ENCODE peak calls at places on chromosomes 1 and 21, in seven cellular contexts. M is A549, X is fibroblast of lung, P is K562, W is mammary epithelial cell, K is hepatocyte, J is neural progenitor cell. A is an unnamed sample.

GRCh38 chr1:54254055-54254454 is 54.1 kb downstream of the MRPL37 start:
- DNase-seq in M (no peak), X (no peak), P (no peak), W (peak; percentile 25), K (no peak), J (no peak), A (no peak)

GRCh38 chr1:116678732-116679090 is 11.2 kb upstream of the IGSF3 start:
- DNase-seq in M (no peak), X (no peak), P (no peak), W (no peak), K (no peak), J (no peak), A (no peak)

GRCh38 chr1:98027044-98027443 is 106.2 kb upstream of the DPYD start:
- DNase-seq in M (no peak), X (no peak), P (no peak), W (no peak), K (no peak), J (no peak), A (no peak)

GRCh38 chr1:23745515-23745914 is 2.2 kb downstream of the ELOA start:
- DNase-seq in M (peak; percentile 74), X (peak; percentile 58), P (peak; percentile 64), W (peak; percentile 36), K (peak; percentile 40), J (peak; percentile 15), A (peak; percentile 75)

GRCh38 chr1:38444311-38444710 is 397.7 kb upstream of the POU3F1 start:
- DNase-seq in M (no peak), X (no peak), P (no peak), W (peak; percentile 45), K (no peak), J (peak; percentile 57), A (no peak)

GRCh38 chr1:155834296-155834926 is 22.6 kb downstream of the GON4L start:
- DNase-seq in M (no peak), X (peak; percentile 21), P (peak; percentile 83), W (peak; percentile 11), K (no peak), J (peak; percentile 70), A (no peak)

GRCh38 chr1:217134857-217135568 is 411.8 kb upstream of the ESRRG start:
- DNase-seq in M (no peak), X (peak; percentile 26), P (no peak), W (peak; percentile 38), K (peak; percentile 16), J (peak; percentile 65), A (no peak)

GRCh38 chr1:22328331-22329170 is 123.1 kb upstream of the ZBTB40 start:
- DNase-seq in M (no peak), X (no peak), P (no peak), W (no peak), K (no peak), J (no peak), A (no peak)

GRCh38 chr1:23177438-23178380 is 9.1 kb upstream of the LUZP1 start:
- DNase-seq in M (no peak), X (peak; percentile 70), P (peak; percentile 84), W (peak; percentile 69), K (peak; percentile 89), J (peak; percentile 91), A (peak; percentile 90)

GRCh38 chr1:70090875-70091274 is 114.5 kb downstream of the LRRC40 start:
- DNase-seq in M (no peak), X (peak; percentile 54), P (no peak), W (peak; percentile 68), K (no peak), J (no peak), A (no peak)

GRCh38 chr1:219963432-219963831 is 35.1 kb upstream of the SLC30A10 start:
- DNase-seq in M (no peak), X (no peak), P (no peak), W (no peak), K (peak; percentile 13), J (no peak), A (no peak)

GRCh38 chr1:167121375-167122120 is 27.7 kb downstream of the STYXL2 start:
- DNase-seq in M (peak; percentile 58), X (peak; percentile 19), P (no peak), W (peak; percentile 32), K (peak; percentile 64), J (peak; percentile 67), A (no peak)

GRCh38 chr1:248838357-248839167 is 538 bp downstream of the ZNF672 start:
- DNase-seq in M (peak; percentile 71), X (peak; percentile 85), P (peak; percentile 85), W (peak; percentile 89), K (peak; percentile 94), J (peak; percentile 96), A (peak; percentile 93)

GRCh38 chr1:28449904-28450303 is 55.9 kb upstream of the RCC1 start:
- DNase-seq in M (no peak), X (no peak), P (peak; percentile 85), W (peak; percentile 96), K (no peak), J (no peak), A (peak; percentile 10)

GRCh38 chr1:244757091-244757939 is 78.1 kb upstream of the COX20 start:
- DNase-seq in M (no peak), X (peak; percentile 67), P (no peak), W (no peak), K (no peak), J (no peak), A (no peak)

GRCh38 chr21:43645987-43646386 is 13.3 kb downstream of the HSF2BP start:
- DNase-seq in M (no peak), X (no peak), P (no peak), W (no peak), K (no peak), J (no peak), A (no peak)

GRCh38 chr1:42420911-42421585 is 34.8 kb downstream of the ZMYND12 start:
- DNase-seq in M (no peak), X (peak; percentile 93), P (no peak), W (peak; percentile 40), K (peak; percentile 82), J (peak; percentile 22), A (no peak)

GRCh38 chr1:152029144-152029936 is 7.5 kb downstream of the S100A11 start:
- DNase-seq in M (no peak), X (peak; percentile 50), P (no peak), W (peak; percentile 77), K (no peak), J (no peak), A (peak; percentile 15)

GRCh38 chr21:14846619-14847018 is 218.2 kb downstream of the NRIP1 start:
- DNase-seq in M (no peak), X (no peak), P (no peak), W (no peak), K (no peak), J (no peak), A (no peak)

GRCh38 chr1:153749408-153750005 is 21.7 kb downstream of the INTS3 start:
- DNase-seq in M (peak; percentile 92), X (peak; percentile 83), P (peak; percentile 80), W (peak; percentile 62), K (peak; percentile 91), J (peak; percentile 91), A (peak; percentile 82)

GRCh38 chr1:19892628-19893168 is 10.5 kb downstream of the OTUD3 start:
- DNase-seq in M (no peak), X (peak; percentile 9), P (no peak), W (no peak), K (no peak), J (no peak), A (no peak)

GRCh38 chr1:116290085-116290670 is 82.9 kb upstream of the ATP1A1 start:
- DNase-seq in M (no peak), X (no peak), P (no peak), W (peak; percentile 93), K (no peak), J (no peak), A (no peak)

GRCh38 chr1:155130272-155131006 is 2.8 kb downstream of the EFNA1 start:
- DNase-seq in M (no peak), X (no peak), P (no peak), W (no peak), K (peak; percentile 55), J (no peak), A (no peak)

GRCh38 chr1:56142301-56142700 is 437.1 kb downstream of the PLPP3 start:
- DNase-seq in M (no peak), X (no peak), P (no peak), W (no peak), K (peak; percentile 55), J (no peak), A (no peak)
- H3K4me2 ChIP-seq in M (no peak overlapping the region), X (no peak overlapping the region), P (no peak overlapping the region), W (no peak overlapping the region), K (no peak overlapping the region), J (no peak overlapping the region), A (no peak overlapping the region)

GRCh38 chr1:202283379-202283844 is 58.3 kb downstream of the UBE2T start:
- DNase-seq in M (peak; percentile 28), X (peak; percentile 58), P (no peak), W (peak; percentile 87), K (peak; percentile 57), J (no peak), A (peak; percentile 47)
- H3K4me2 ChIP-seq in M (peak overlapping the region; percentile 62), X (peak overlapping the region; percentile 25), P (no peak overlapping the region), W (peak overlapping the region; percentile 32), K (no peak overlapping the region), J (no peak overlapping the region), A (peak overlapping the region; percentile 12)

GRCh38 chr1:99657213-99658030 is 11.5 kb downstream of the PALMD start:
- DNase-seq in M (no peak), X (no peak), P (no peak), W (peak; percentile 73), K (peak; percentile 19), J (no peak), A (no peak)

GRCh38 chr1:99650773-99651437 is 5.0 kb downstream of the PALMD start:
- DNase-seq in M (no peak), X (no peak), P (no peak), W (peak; percentile 76), K (no peak), J (peak; percentile 28), A (no peak)

GRCh38 chr1:99650021-99650420 is 4.1 kb downstream of the PALMD start:
- DNase-seq in M (no peak), X (no peak), P (no peak), W (peak; percentile 39), K (no peak), J (no peak), A (no peak)

GRCh38 chr1:99656701-99657100 is 10.8 kb downstream of the PALMD start:
- DNase-seq in M (no peak), X (no peak), P (no peak), W (no peak), K (no peak), J (no peak), A (no peak)

DNA sequence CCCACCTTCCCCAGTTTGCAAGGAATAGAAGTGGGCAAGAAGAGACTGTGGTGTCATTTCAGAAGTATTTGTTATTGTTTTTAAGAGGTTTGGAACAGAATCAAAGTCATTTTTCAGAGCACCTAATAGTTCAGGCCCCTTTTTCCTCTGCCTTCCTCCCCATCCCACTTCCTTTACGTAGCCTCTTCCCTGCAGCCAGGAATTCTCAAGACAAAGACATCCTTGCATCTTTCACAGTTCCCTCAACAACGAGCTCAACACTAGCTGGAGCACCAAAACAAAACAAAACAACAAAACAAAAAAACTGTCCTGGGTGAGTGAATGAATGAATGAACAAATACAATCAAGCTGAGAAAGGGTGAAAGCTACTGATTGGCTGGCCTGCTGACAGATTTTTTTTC is 7.0 kb downstream of the PALMD start:
- DNase-seq in M (no peak), X (no peak), P (no peak), W (no peak), K (no peak), J (peak; percentile 88), A (no peak)
- H3K4me2 ChIP-seq in M (no peak overlapping the region), X (no peak overlapping the region), P (no peak overlapping the region), W (no peak overlapping the region), K (no peak overlapping the region), J (peak overlapping the region; percentile 68), A (no peak overlapping the region)

DNA sequence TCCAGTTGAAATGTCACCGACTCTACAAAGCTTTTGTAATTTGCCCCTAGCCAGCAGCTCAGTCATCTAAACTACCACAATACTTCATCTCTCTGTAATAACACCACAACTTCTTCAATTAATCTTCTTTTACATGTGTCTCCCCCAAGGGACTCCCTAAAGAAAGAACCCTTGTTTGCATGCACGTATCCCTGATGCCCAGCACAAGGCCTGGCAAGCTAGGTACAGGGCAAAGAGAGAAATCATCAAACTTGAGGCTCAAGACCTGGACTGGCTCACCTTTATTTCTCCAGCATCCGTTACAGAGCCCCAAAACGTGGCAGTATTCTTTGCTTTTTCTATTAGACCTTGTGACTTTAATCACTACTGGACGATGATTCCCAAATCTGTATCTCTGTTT is 2.6 kb downstream of the ZBTB21 start:
- DNase-seq in M (no peak), X (no peak), P (no peak), W (no peak), K (no peak), J (no peak), A (no peak)
- H3K4me2 ChIP-seq in M (no peak overlapping the region), X (no peak overlapping the region), P (no peak overlapping the region), W (no peak overlapping the region), K (no peak overlapping the region), J (no peak overlapping the region), A (peak overlapping the region; percentile 49)